ENCODE peak calls at places on chromosomes 11 and 22, in eight cellular contexts. One of them, this sample, is unnamed.

GRCh38 chr22:35303029-35303624 is 3.4 kb downstream of the TOM1 start:
- DNase-seq in stomach: no peak
- DNase-seq in thoracic aorta: no peak
- DNase-seq in upper lobe of left lung: no peak
- DNase-seq in spleen: peak; percentile 46
- DNase-seq in A549: no peak
- DNase-seq in neural progenitor cell: no peak
- DNase-seq in MM.1S: no peak
- DNase-seq in this sample: no peak

GRCh38 chr11:45238724-45239123 is 47.4 kb downstream of the SYT13 start:
- DNase-seq in spleen: no peak
- DNase-seq in upper lobe of left lung: no peak
- DNase-seq in thoracic aorta: no peak
- DNase-seq in neural progenitor cell: no peak
- DNase-seq in A549: peak; percentile 52
- DNase-seq in MM.1S: no peak
- DNase-seq in stomach: no peak
- DNase-seq in this sample: no peak

GRCh38 chr11:46075928-46076327 is 45.3 kb downstream of the PHF21A start:
- DNase-seq in upper lobe of left lung: no peak
- DNase-seq in stomach: no peak
- DNase-seq in neural progenitor cell: no peak
- DNase-seq in A549: peak; percentile 5
- DNase-seq in spleen: no peak
- DNase-seq in MM.1S: no peak
- DNase-seq in thoracic aorta: no peak
- DNase-seq in this sample: no peak

GRCh38 chr22:31488346-31488883 is 1.2 kb downstream of the EIF4ENIF1 start:
- DNase-seq in thoracic aorta: no peak
- DNase-seq in upper lobe of left lung: no peak
- DNase-seq in neural progenitor cell: no peak
- DNase-seq in MM.1S: peak; percentile 26
- DNase-seq in A549: no peak
- DNase-seq in stomach: no peak
- DNase-seq in spleen: no peak
- DNase-seq in this sample: no peak

GRCh38 chr11:76806131-76806530 is 23.0 kb downstream of the TSKU start:
- DNase-seq in MM.1S: no peak
- DNase-seq in stomach: no peak
- DNase-seq in neural progenitor cell: no peak
- DNase-seq in A549: no peak
- DNase-seq in upper lobe of left lung: peak; percentile 12
- DNase-seq in thoracic aorta: no peak
- DNase-seq in spleen: peak; percentile 70
- DNase-seq in this sample: no peak

GRCh38 chr11:119026970-119027369 is 3.7 kb downstream of the SLC37A4 start:
- DNase-seq in spleen: peak; percentile 53
- DNase-seq in stomach: no peak
- DNase-seq in thoracic aorta: no peak
- DNase-seq in upper lobe of left lung: no peak
- DNase-seq in A549: no peak
- DNase-seq in MM.1S: no peak
- DNase-seq in neural progenitor cell: no peak
- DNase-seq in this sample: no peak

GRCh38 chr11:32919338-32919737 is 26.7 kb downstream of the QSER1 start:
- DNase-seq in stomach: no peak
- DNase-seq in thoracic aorta: no peak
- DNase-seq in upper lobe of left lung: no peak
- DNase-seq in spleen: no peak
- DNase-seq in A549: no peak
- DNase-seq in neural progenitor cell: no peak
- DNase-seq in MM.1S: no peak
- DNase-seq in this sample: no peak

GRCh38 chr11:27281740-27282139 is 81.3 kb downstream of the CCDC34 start:
- DNase-seq in thoracic aorta: no peak
- DNase-seq in A549: peak; percentile 51
- DNase-seq in MM.1S: no peak
- DNase-seq in upper lobe of left lung: no peak
- DNase-seq in neural progenitor cell: no peak
- DNase-seq in stomach: no peak
- DNase-seq in spleen: no peak
- DNase-seq in this sample: no peak

GRCh38 chr22:44797181-44797720 is 44.9 kb downstream of the ARHGAP8 start:
- DNase-seq in stomach: no peak
- DNase-seq in A549: no peak
- DNase-seq in neural progenitor cell: no peak
- DNase-seq in thoracic aorta: no peak
- DNase-seq in spleen: no peak
- DNase-seq in MM.1S: no peak
- DNase-seq in upper lobe of left lung: no peak
- DNase-seq in this sample: no peak

GRCh38 chr11:83317757-83318548 is 31.8 kb upstream of the CCDC90B start:
- DNase-seq in A549: no peak
- DNase-seq in stomach: no peak
- DNase-seq in upper lobe of left lung: no peak
- DNase-seq in spleen: no peak
- DNase-seq in MM.1S: no peak
- DNase-seq in neural progenitor cell: no peak
- DNase-seq in thoracic aorta: no peak
- DNase-seq in this sample: no peak

GRCh38 chr11:108340958-108341357 is 118.1 kb downstream of the ATM start:
- DNase-seq in neural progenitor cell: no peak
- DNase-seq in spleen: no peak
- DNase-seq in stomach: no peak
- DNase-seq in thoracic aorta: no peak
- DNase-seq in upper lobe of left lung: no peak
- DNase-seq in A549: peak; percentile 7
- DNase-seq in MM.1S: no peak
- DNase-seq in this sample: no peak

GRCh38 chr22:38873469-38874411 is 1.7 kb upstream of the CBX6 start:
- DNase-seq in A549: no peak
- DNase-seq in thoracic aorta: no peak
- DNase-seq in upper lobe of left lung: no peak
- DNase-seq in stomach: peak; percentile 25
- DNase-seq in spleen: no peak
- DNase-seq in neural progenitor cell: no peak
- DNase-seq in MM.1S: peak; percentile 88
- DNase-seq in this sample: peak; percentile 43

GRCh38 chr22:38656256-38657148 is at the start of the genes CBY1 and FAM227A:
- DNase-seq in A549: peak; percentile 84
- DNase-seq in upper lobe of left lung: peak; percentile 87
- DNase-seq in thoracic aorta: peak; percentile 61
- DNase-seq in stomach: peak; percentile 92
- DNase-seq in spleen: peak; percentile 96
- DNase-seq in MM.1S: peak; percentile 92
- DNase-seq in neural progenitor cell: peak; percentile 98
- DNase-seq in this sample: peak; percentile 82

GRCh38 chr11:78419327-78419726 is 1.7 kb upstream of the GAB2 start:
- DNase-seq in MM.1S: no peak
- DNase-seq in upper lobe of left lung: peak; percentile 71
- DNase-seq in thoracic aorta: no peak
- DNase-seq in spleen: no peak
- DNase-seq in A549: peak; percentile 71
- DNase-seq in neural progenitor cell: no peak
- DNase-seq in stomach: peak; percentile 42
- DNase-seq in this sample: no peak

GRCh38 chr11:93849751-93850584 is 450 bp downstream of the VSTM5 start:
- DNase-seq in thoracic aorta: no peak
- DNase-seq in A549: peak; percentile 11
- DNase-seq in stomach: peak; percentile 71
- DNase-seq in upper lobe of left lung: no peak
- DNase-seq in MM.1S: no peak
- DNase-seq in neural progenitor cell: peak; percentile 38
- DNase-seq in spleen: no peak
- DNase-seq in this sample: no peak

GRCh38 chr11:32437406-32438345 is 2.3 kb upstream of the WT1 start:
- DNase-seq in spleen: peak; percentile 66
- DNase-seq in thoracic aorta: no peak
- DNase-seq in A549: no peak
- DNase-seq in neural progenitor cell: peak; percentile 70
- DNase-seq in MM.1S: no peak
- DNase-seq in upper lobe of left lung: no peak
- DNase-seq in stomach: no peak
- DNase-seq in this sample: no peak

GRCh38 chr11:58744988-58745704 is 13.4 kb upstream of the GLYAT start:
- DNase-seq in A549: no peak
- DNase-seq in neural progenitor cell: no peak
- DNase-seq in MM.1S: no peak
- DNase-seq in upper lobe of left lung: no peak
- DNase-seq in spleen: no peak
- DNase-seq in thoracic aorta: no peak
- DNase-seq in stomach: no peak
- DNase-seq in this sample: no peak
- H3K9me3 ChIP-seq in A549: no peaks in the 10 kb centered on the region
- H3K9me3 ChIP-seq in neural progenitor cell: peaks cover 21% of the 10 kb centered on the region
- H3K9me3 ChIP-seq in MM.1S: no peaks in the 10 kb centered on the region
- H3K9me3 ChIP-seq in upper lobe of left lung: peaks cover 5% of the 10 kb centered on the region
- H3K9me3 ChIP-seq in spleen: peaks cover 31% of the 10 kb centered on the region
- H3K9me3 ChIP-seq in thoracic aorta: no peaks in the 10 kb centered on the region
- H3K9me3 ChIP-seq in stomach: peaks cover 23% of the 10 kb centered on the region
- H3K9me3 ChIP-seq in this sample: peaks cover 11% of the 10 kb centered on the region

GRCh38 chr22:22092101-22092500 is 109.5 kb upstream of the TOP3B start:
- DNase-seq in spleen: no peak
- DNase-seq in upper lobe of left lung: no peak
- DNase-seq in stomach: no peak
- DNase-seq in A549: no peak
- DNase-seq in neural progenitor cell: no peak
- DNase-seq in thoracic aorta: no peak
- DNase-seq in MM.1S: no peak
- DNase-seq in this sample: no peak
- H3K27ac ChIP-seq in spleen: no peak overlapping the region
- H3K27ac ChIP-seq in upper lobe of left lung: no peak overlapping the region
- H3K27ac ChIP-seq in stomach: no peak overlapping the region
- H3K27ac ChIP-seq in A549: no peak overlapping the region
- H3K27ac ChIP-seq in neural progenitor cell: no peak overlapping the region
- H3K27ac ChIP-seq in thoracic aorta: no peak overlapping the region
- H3K27ac ChIP-seq in MM.1S: no peak overlapping the region
- H3K27ac ChIP-seq in this sample: no peak overlapping the region

DNA sequence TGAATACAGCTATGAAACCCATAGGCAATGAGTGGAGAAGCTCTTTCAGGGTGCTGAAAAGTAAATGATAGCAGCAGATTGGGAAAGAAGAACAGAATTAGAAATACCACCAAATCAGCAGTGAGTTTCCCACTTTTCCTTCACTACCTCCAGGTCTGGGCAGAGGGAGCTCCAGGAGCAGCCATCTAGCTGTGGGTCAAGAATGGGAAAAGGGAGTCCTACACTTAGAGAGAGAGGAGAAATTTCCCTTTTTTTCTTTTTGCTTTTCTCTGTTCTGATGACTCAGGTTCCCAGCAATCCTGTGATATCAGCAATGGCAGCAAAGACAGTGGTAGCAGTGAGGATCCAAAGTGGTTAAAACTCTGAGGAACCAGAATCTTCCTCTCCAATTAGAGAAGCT is 263.9 kb downstream of the NXPE2 start:
- DNase-seq in thoracic aorta: no peak
- DNase-seq in MM.1S: no peak
- DNase-seq in stomach: no peak
- DNase-seq in spleen: no peak
- DNase-seq in upper lobe of left lung: no peak
- DNase-seq in neural progenitor cell: peak; percentile 26
- DNase-seq in A549: no peak
- DNase-seq in this sample: no peak
- TF ChIP-seq CTCF in thoracic aorta: no peak
- TF ChIP-seq CTCF in MM.1S: no peak
- TF ChIP-seq CTCF in stomach: no peak
- TF ChIP-seq CTCF in spleen: no peak
- TF ChIP-seq CTCF in upper lobe of left lung: no peak
- TF ChIP-seq CTCF in neural progenitor cell: peak; percentile 45
- TF ChIP-seq CTCF in A549: no peak
- TF ChIP-seq CTCF in this sample: no peak

GRCh38 chr22:47435204-47435487 is 672.7 kb downstream of the TBC1D22A start:
- DNase-seq in MM.1S: no peak
- DNase-seq in upper lobe of left lung: no peak
- DNase-seq in neural progenitor cell: no peak
- DNase-seq in A549: no peak
- DNase-seq in spleen: no peak
- DNase-seq in stomach: no peak
- DNase-seq in thoracic aorta: no peak
- DNase-seq in this sample: no peak

GRCh38 chr22:47434336-47435203 is 672.1 kb downstream of the TBC1D22A start:
- DNase-seq in spleen: no peak
- DNase-seq in MM.1S: no peak
- DNase-seq in upper lobe of left lung: no peak
- DNase-seq in neural progenitor cell: no peak
- DNase-seq in A549: no peak
- DNase-seq in thoracic aorta: no peak
- DNase-seq in stomach: no peak
- DNase-seq in this sample: no peak

GRCh38 chr22:47435826-47436225 is 673.4 kb downstream of the TBC1D22A start:
- DNase-seq in neural progenitor cell: no peak
- DNase-seq in thoracic aorta: no peak
- DNase-seq in A549: no peak
- DNase-seq in upper lobe of left lung: no peak
- DNase-seq in MM.1S: no peak
- DNase-seq in spleen: no peak
- DNase-seq in stomach: no peak
- DNase-seq in this sample: no peak

GRCh38 chr22:47433627-47434026 is 671.2 kb downstream of the TBC1D22A start:
- DNase-seq in MM.1S: no peak
- DNase-seq in spleen: no peak
- DNase-seq in upper lobe of left lung: no peak
- DNase-seq in A549: no peak
- DNase-seq in stomach: no peak
- DNase-seq in neural progenitor cell: no peak
- DNase-seq in thoracic aorta: no peak
- DNase-seq in this sample: no peak

DNA sequence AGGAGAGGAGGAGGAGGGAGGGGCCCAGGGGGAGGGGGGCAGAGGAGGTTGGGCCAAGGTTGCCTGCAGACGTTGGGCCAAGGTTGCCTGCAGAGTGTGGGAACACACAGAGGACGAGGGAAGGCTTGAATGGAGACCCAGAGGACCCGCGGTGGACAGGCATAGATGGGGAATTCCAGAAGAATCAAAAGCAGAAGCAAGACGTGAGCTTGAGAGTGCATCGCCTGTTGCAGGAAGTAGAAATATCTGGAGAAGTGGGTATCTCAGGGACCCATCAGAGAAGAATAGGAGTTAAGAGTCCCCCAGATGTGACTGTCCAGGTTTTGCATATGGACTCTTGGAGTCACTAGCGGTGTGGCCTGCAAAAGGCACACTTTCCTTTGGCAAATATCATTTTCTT is 670.2 kb downstream of the TBC1D22A start:
- DNase-seq in neural progenitor cell: no peak
- DNase-seq in spleen: no peak
- DNase-seq in upper lobe of left lung: no peak
- DNase-seq in A549: no peak
- DNase-seq in MM.1S: no peak
- DNase-seq in stomach: no peak
- DNase-seq in thoracic aorta: no peak
- DNase-seq in this sample: no peak
- H3K9me3 ChIP-seq in neural progenitor cell: peaks cover 9% of the 10 kb centered on the region
- H3K9me3 ChIP-seq in spleen: peaks cover 35% of the 10 kb centered on the region
- H3K9me3 ChIP-seq in upper lobe of left lung: peaks cover 3% of the 10 kb centered on the region
- H3K9me3 ChIP-seq in A549: peaks cover 6% of the 10 kb centered on the region
- H3K9me3 ChIP-seq in MM.1S: no peaks in the 10 kb centered on the region
- H3K9me3 ChIP-seq in stomach: peaks cover 20% of the 10 kb centered on the region
- H3K9me3 ChIP-seq in thoracic aorta: no peaks in the 10 kb centered on the region
- H3K9me3 ChIP-seq in this sample: no peaks in the 10 kb centered on the region